ENCODE peak calls at places on chromosomes 1 and 21, in ten cellular contexts. One of them, this sample, is unnamed. For H3K4me1 and H3K9me3, the result is how much of the 10 kb centered on the place peaks cover.

GRCh38 chr1:67307251-67308060 is at the start of gene IL12RB2:
- DNase-seq in thoracic aorta: no peak
- DNase-seq in breast epithelium: no peak
- DNase-seq in neural progenitor cell: peak
- DNase-seq in left lung: no peak
- DNase-seq in A549: no peak
- DNase-seq in fibroblast of lung: no peak
- DNase-seq in transverse colon: peak
- DNase-seq in GM23248: peak
- DNase-seq in left ventricle myocardium inferior: peak
- DNase-seq in this sample: no peak

GRCh38 chr1:84693009-84693408 is 2.7 kb upstream of the SSX2IP start:
- DNase-seq in thoracic aorta: no peak
- DNase-seq in breast epithelium: no peak
- DNase-seq in neural progenitor cell: no peak
- DNase-seq in left lung: no peak
- DNase-seq in A549: no peak
- DNase-seq in fibroblast of lung: no peak
- DNase-seq in transverse colon: no peak
- DNase-seq in GM23248: no peak
- DNase-seq in left ventricle myocardium inferior: no peak
- DNase-seq in this sample: no peak

GRCh38 chr1:168390261-168390660 is 109.6 kb downstream of the TBX19 start:
- DNase-seq in thoracic aorta: no peak
- DNase-seq in breast epithelium: no peak
- DNase-seq in neural progenitor cell: no peak
- DNase-seq in left lung: no peak
- DNase-seq in A549: no peak
- DNase-seq in fibroblast of lung: no peak
- DNase-seq in transverse colon: no peak
- DNase-seq in GM23248: no peak
- DNase-seq in left ventricle myocardium inferior: no peak
- DNase-seq in this sample: no peak

GRCh38 chr1:89607888-89608626 is 24.9 kb upstream of the LRRC8C start:
- DNase-seq in thoracic aorta: no peak
- DNase-seq in breast epithelium: no peak
- DNase-seq in neural progenitor cell: no peak
- DNase-seq in left lung: no peak
- DNase-seq in A549: no peak
- DNase-seq in fibroblast of lung: peak
- DNase-seq in transverse colon: no peak
- DNase-seq in GM23248: peak
- DNase-seq in left ventricle myocardium inferior: peak
- DNase-seq in this sample: no peak

GRCh38 chr1:238252033-238252802 is 361.5 kb upstream of the ZP4 start:
- DNase-seq in thoracic aorta: no peak
- DNase-seq in breast epithelium: peak
- DNase-seq in neural progenitor cell: peak
- DNase-seq in left lung: no peak
- DNase-seq in A549: peak
- DNase-seq in fibroblast of lung: peak
- DNase-seq in transverse colon: peak
- DNase-seq in GM23248: peak
- DNase-seq in left ventricle myocardium inferior: peak
- DNase-seq in this sample: peak

GRCh38 chr1:197268012-197268411 is at the start of gene CRB1:
- DNase-seq in thoracic aorta: no peak
- DNase-seq in breast epithelium: no peak
- DNase-seq in neural progenitor cell: peak
- DNase-seq in left lung: no peak
- DNase-seq in A549: no peak
- DNase-seq in fibroblast of lung: peak
- DNase-seq in transverse colon: no peak
- DNase-seq in GM23248: peak
- DNase-seq in left ventricle myocardium inferior: no peak
- DNase-seq in this sample: no peak

GRCh38 chr1:235675152-235675890 is 25.7 kb upstream of the GNG4 start:
- DNase-seq in thoracic aorta: no peak
- DNase-seq in breast epithelium: no peak
- DNase-seq in neural progenitor cell: no peak
- DNase-seq in left lung: no peak
- DNase-seq in A549: no peak
- DNase-seq in fibroblast of lung: peak
- DNase-seq in transverse colon: no peak
- DNase-seq in GM23248: no peak
- DNase-seq in left ventricle myocardium inferior: no peak
- DNase-seq in this sample: no peak

GRCh38 chr1:154417338-154417608 is 12.1 kb downstream of the IL6R start:
- DNase-seq in thoracic aorta: no peak
- DNase-seq in breast epithelium: no peak
- DNase-seq in neural progenitor cell: no peak
- DNase-seq in left lung: no peak
- DNase-seq in A549: no peak
- DNase-seq in fibroblast of lung: no peak
- DNase-seq in transverse colon: no peak
- DNase-seq in GM23248: no peak
- DNase-seq in left ventricle myocardium inferior: no peak
- DNase-seq in this sample: no peak

GRCh38 chr1:213820362-213821149 is 167.2 kb upstream of the PROX1 start:
- DNase-seq in thoracic aorta: no peak
- DNase-seq in breast epithelium: no peak
- DNase-seq in neural progenitor cell: no peak
- DNase-seq in left lung: no peak
- DNase-seq in A549: no peak
- DNase-seq in fibroblast of lung: no peak
- DNase-seq in transverse colon: no peak
- DNase-seq in GM23248: no peak
- DNase-seq in left ventricle myocardium inferior: no peak
- DNase-seq in this sample: no peak

GRCh38 chr1:65395887-65396612 is 24.4 kb upstream of the LEPR start:
- DNase-seq in thoracic aorta: no peak
- DNase-seq in breast epithelium: no peak
- DNase-seq in neural progenitor cell: no peak
- DNase-seq in left lung: no peak
- DNase-seq in A549: no peak
- DNase-seq in fibroblast of lung: no peak
- DNase-seq in transverse colon: no peak
- DNase-seq in GM23248: peak
- DNase-seq in left ventricle myocardium inferior: no peak
- DNase-seq in this sample: no peak

GRCh38 chr21:31336739-31337040 is 7.4 kb downstream of the TIAM1 start:
- DNase-seq in thoracic aorta: no peak
- DNase-seq in breast epithelium: no peak
- DNase-seq in neural progenitor cell: no peak
- DNase-seq in left lung: no peak
- DNase-seq in A549: no peak
- DNase-seq in fibroblast of lung: no peak
- DNase-seq in transverse colon: no peak
- DNase-seq in GM23248: no peak
- DNase-seq in left ventricle myocardium inferior: no peak
- DNase-seq in this sample: no peak

GRCh38 chr1:59699227-59699847 is 115.4 kb upstream of the HOOK1 start:
- DNase-seq in thoracic aorta: no peak
- DNase-seq in breast epithelium: no peak
- DNase-seq in neural progenitor cell: peak
- DNase-seq in left lung: no peak
- DNase-seq in A549: peak
- DNase-seq in fibroblast of lung: peak
- DNase-seq in transverse colon: no peak
- DNase-seq in GM23248: peak
- DNase-seq in left ventricle myocardium inferior: no peak
- DNase-seq in this sample: peak

GRCh38 chr1:149945206-149945605 is 8.5 kb upstream of the MTMR11 start:
- DNase-seq in thoracic aorta: no peak
- DNase-seq in breast epithelium: no peak
- DNase-seq in neural progenitor cell: no peak
- DNase-seq in left lung: no peak
- DNase-seq in A549: no peak
- DNase-seq in fibroblast of lung: no peak
- DNase-seq in transverse colon: no peak
- DNase-seq in GM23248: no peak
- DNase-seq in left ventricle myocardium inferior: no peak
- DNase-seq in this sample: no peak

GRCh38 chr1:15940110-15941043 is 35.5 kb downstream of the ZBTB17 start:
- DNase-seq in thoracic aorta: no peak
- DNase-seq in breast epithelium: no peak
- DNase-seq in neural progenitor cell: no peak
- DNase-seq in left lung: no peak
- DNase-seq in A549: no peak
- DNase-seq in fibroblast of lung: no peak
- DNase-seq in transverse colon: no peak
- DNase-seq in GM23248: no peak
- DNase-seq in left ventricle myocardium inferior: no peak
- DNase-seq in this sample: no peak

GRCh38 chr1:94332952-94333351 is 85.2 kb upstream of the ABCD3 start:
- DNase-seq in thoracic aorta: no peak
- DNase-seq in breast epithelium: no peak
- DNase-seq in neural progenitor cell: no peak
- DNase-seq in left lung: no peak
- DNase-seq in A549: no peak
- DNase-seq in fibroblast of lung: peak
- DNase-seq in transverse colon: no peak
- DNase-seq in GM23248: peak
- DNase-seq in left ventricle myocardium inferior: no peak
- DNase-seq in this sample: no peak

GRCh38 chr1:114700026-114700600 is 4.8 kb upstream of the AMPD1 start:
- DNase-seq in thoracic aorta: no peak
- DNase-seq in breast epithelium: no peak
- DNase-seq in neural progenitor cell: no peak
- DNase-seq in left lung: no peak
- DNase-seq in A549: no peak
- DNase-seq in fibroblast of lung: no peak
- DNase-seq in transverse colon: no peak
- DNase-seq in GM23248: peak
- DNase-seq in left ventricle myocardium inferior: no peak
- DNase-seq in this sample: no peak
- H3K4me1 ChIP-seq in thoracic aorta: under half
- H3K4me1 ChIP-seq in breast epithelium: under half
- H3K4me1 ChIP-seq in neural progenitor cell: under half
- H3K4me1 ChIP-seq in left lung: under half
- H3K4me1 ChIP-seq in A549: under half
- H3K4me1 ChIP-seq in fibroblast of lung: under half
- H3K4me1 ChIP-seq in transverse colon: under half
- H3K4me1 ChIP-seq in GM23248: under half
- H3K4me1 ChIP-seq in left ventricle myocardium inferior: under half
- H3K4me1 ChIP-seq in this sample: under half

GRCh38 chr1:234114648-234115307 is 210.3 kb downstream of the SLC35F3 start:
- DNase-seq in thoracic aorta: no peak
- DNase-seq in breast epithelium: no peak
- DNase-seq in neural progenitor cell: peak
- DNase-seq in left lung: no peak
- DNase-seq in A549: peak
- DNase-seq in fibroblast of lung: peak
- DNase-seq in transverse colon: peak
- DNase-seq in GM23248: peak
- DNase-seq in left ventricle myocardium inferior: no peak
- DNase-seq in this sample: peak
- H3K4me3 ChIP-seq in thoracic aorta: peak
- H3K4me3 ChIP-seq in breast epithelium: peak
- H3K4me3 ChIP-seq in neural progenitor cell: no peak
- H3K4me3 ChIP-seq in left lung: no peak
- H3K4me3 ChIP-seq in A549: peak
- H3K4me3 ChIP-seq in fibroblast of lung: no peak
- H3K4me3 ChIP-seq in transverse colon: no peak
- H3K4me3 ChIP-seq in GM23248: peak
- H3K4me3 ChIP-seq in left ventricle myocardium inferior: peak
- H3K4me3 ChIP-seq in this sample: no peak

DNA sequence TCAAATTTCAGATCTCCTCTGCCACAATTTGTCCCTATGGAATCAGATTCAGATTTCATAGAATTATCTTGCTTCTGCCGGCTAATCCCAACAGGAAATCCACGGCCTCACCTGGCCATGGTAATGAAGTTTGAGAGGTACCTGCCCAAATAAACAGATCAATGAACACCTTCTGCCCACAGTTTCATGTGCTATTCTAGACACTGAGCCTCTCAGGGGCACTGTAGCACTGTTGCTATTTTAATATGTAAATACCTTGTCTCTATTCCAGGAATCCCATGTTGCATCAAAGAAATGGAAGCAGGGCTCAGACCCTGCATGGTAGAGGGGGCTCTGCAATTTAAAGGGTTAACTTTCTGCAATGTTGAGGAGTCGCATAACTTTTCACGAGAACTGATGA is 593.1 kb downstream of the PTBP2 start:
- DNase-seq in thoracic aorta: no peak
- DNase-seq in breast epithelium: no peak
- DNase-seq in neural progenitor cell: no peak
- DNase-seq in left lung: no peak
- DNase-seq in A549: no peak
- DNase-seq in fibroblast of lung: no peak
- DNase-seq in transverse colon: no peak
- DNase-seq in GM23248: no peak
- DNase-seq in left ventricle myocardium inferior: no peak
- DNase-seq in this sample: no peak
- H3K9me3 ChIP-seq in thoracic aorta: under half
- H3K9me3 ChIP-seq in breast epithelium: under half
- H3K9me3 ChIP-seq in neural progenitor cell: under half
- H3K9me3 ChIP-seq in left lung: under half
- H3K9me3 ChIP-seq in A549: under half
- H3K9me3 ChIP-seq in fibroblast of lung: under half
- H3K9me3 ChIP-seq in transverse colon: under half
- H3K9me3 ChIP-seq in GM23248: under half
- H3K9me3 ChIP-seq in left ventricle myocardium inferior: under half
- H3K9me3 ChIP-seq in this sample: under half

GRCh38 chr1:109790735-109791494 is 27.2 kb upstream of the EPS8L3 start:
- DNase-seq in thoracic aorta: no peak
- DNase-seq in breast epithelium: peak
- DNase-seq in neural progenitor cell: peak
- DNase-seq in left lung: peak
- DNase-seq in A549: no peak
- DNase-seq in fibroblast of lung: peak
- DNase-seq in transverse colon: peak
- DNase-seq in GM23248: peak
- DNase-seq in left ventricle myocardium inferior: peak
- DNase-seq in this sample: no peak

GRCh38 chr1:109793089-109793485 is 29.4 kb upstream of the EPS8L3 start:
- DNase-seq in thoracic aorta: no peak
- DNase-seq in breast epithelium: peak
- DNase-seq in neural progenitor cell: no peak
- DNase-seq in left lung: no peak
- DNase-seq in A549: no peak
- DNase-seq in fibroblast of lung: no peak
- DNase-seq in transverse colon: peak
- DNase-seq in GM23248: no peak
- DNase-seq in left ventricle myocardium inferior: no peak
- DNase-seq in this sample: no peak

GRCh38 chr1:109793486-109794318 is 30.0 kb upstream of the EPS8L3 start:
- DNase-seq in thoracic aorta: no peak
- DNase-seq in breast epithelium: peak
- DNase-seq in neural progenitor cell: no peak
- DNase-seq in left lung: no peak
- DNase-seq in A549: no peak
- DNase-seq in fibroblast of lung: peak
- DNase-seq in transverse colon: peak
- DNase-seq in GM23248: peak
- DNase-seq in left ventricle myocardium inferior: no peak
- DNase-seq in this sample: no peak

GRCh38 chr1:109791495-109792040 is 27.8 kb upstream of the EPS8L3 start:
- DNase-seq in thoracic aorta: no peak
- DNase-seq in breast epithelium: peak
- DNase-seq in neural progenitor cell: no peak
- DNase-seq in left lung: no peak
- DNase-seq in A549: no peak
- DNase-seq in fibroblast of lung: no peak
- DNase-seq in transverse colon: peak
- DNase-seq in GM23248: no peak
- DNase-seq in left ventricle myocardium inferior: no peak
- DNase-seq in this sample: no peak

GRCh38 chr1:109792056-109792831 is 28.5 kb upstream of the EPS8L3 start:
- DNase-seq in thoracic aorta: no peak
- DNase-seq in breast epithelium: peak
- DNase-seq in neural progenitor cell: peak
- DNase-seq in left lung: peak
- DNase-seq in A549: peak
- DNase-seq in fibroblast of lung: peak
- DNase-seq in transverse colon: peak
- DNase-seq in GM23248: peak
- DNase-seq in left ventricle myocardium inferior: peak
- DNase-seq in this sample: peak
- H3K4me1 ChIP-seq in thoracic aorta: under half
- H3K4me1 ChIP-seq in breast epithelium: under half
- H3K4me1 ChIP-seq in neural progenitor cell: under half
- H3K4me1 ChIP-seq in left lung: under half
- H3K4me1 ChIP-seq in A549: half or more
- H3K4me1 ChIP-seq in fibroblast of lung: under half
- H3K4me1 ChIP-seq in transverse colon: half or more
- H3K4me1 ChIP-seq in GM23248: under half
- H3K4me1 ChIP-seq in left ventricle myocardium inferior: half or more
- H3K4me1 ChIP-seq in this sample: under half